ENCODE peak calls at places on chromosome 7, in nine cellular contexts. One of them, this sample, is unnamed.

GRCh38 chr7:1124164-1124563 is 35.8 kb downstream of the ZFAND2A start:
- DNase-seq in adrenal gland: no peak
- DNase-seq in fibroblast of lung: peak
- DNase-seq in GM23338: no peak
- DNase-seq in gastrocnemius medialis: no peak
- DNase-seq in body of pancreas: no peak
- DNase-seq in hepatocyte: no peak
- DNase-seq in lung: no peak
- DNase-seq in aorta: peak
- DNase-seq in this sample: peak

GRCh38 chr7:117169907-117170306 is 153.0 kb downstream of the WNT2 start:
- DNase-seq in aorta: no peak
- DNase-seq in lung: no peak
- DNase-seq in adrenal gland: no peak
- DNase-seq in GM23338: no peak
- DNase-seq in body of pancreas: peak
- DNase-seq in fibroblast of lung: peak
- DNase-seq in gastrocnemius medialis: no peak
- DNase-seq in hepatocyte: no peak
- DNase-seq in this sample: no peak

GRCh38 chr7:138755831-138756590 is 41.8 kb upstream of the TMEM213 start:
- DNase-seq in aorta: no peak
- DNase-seq in gastrocnemius medialis: no peak
- DNase-seq in fibroblast of lung: peak
- DNase-seq in lung: no peak
- DNase-seq in adrenal gland: no peak
- DNase-seq in body of pancreas: no peak
- DNase-seq in GM23338: no peak
- DNase-seq in hepatocyte: no peak
- DNase-seq in this sample: no peak

GRCh38 chr7:80150621-80151273 is 16.1 kb downstream of the GNAI1 start:
- DNase-seq in adrenal gland: no peak
- DNase-seq in gastrocnemius medialis: no peak
- DNase-seq in body of pancreas: no peak
- DNase-seq in lung: no peak
- DNase-seq in hepatocyte: no peak
- DNase-seq in GM23338: no peak
- DNase-seq in aorta: no peak
- DNase-seq in fibroblast of lung: peak
- DNase-seq in this sample: no peak

GRCh38 chr7:102236592-102237287 is 49.9 kb upstream of the SH2B2 start:
- DNase-seq in gastrocnemius medialis: peak
- DNase-seq in aorta: peak
- DNase-seq in hepatocyte: peak
- DNase-seq in body of pancreas: peak
- DNase-seq in fibroblast of lung: peak
- DNase-seq in adrenal gland: peak
- DNase-seq in lung: peak
- DNase-seq in GM23338: peak
- DNase-seq in this sample: peak

GRCh38 chr7:139992353-139993054 is 70.2 kb downstream of the PARP12 start:
- DNase-seq in lung: no peak
- DNase-seq in gastrocnemius medialis: no peak
- DNase-seq in fibroblast of lung: no peak
- DNase-seq in adrenal gland: no peak
- DNase-seq in GM23338: no peak
- DNase-seq in body of pancreas: no peak
- DNase-seq in aorta: no peak
- DNase-seq in hepatocyte: no peak
- DNase-seq in this sample: no peak

GRCh38 chr7:156943091-156944041 is 6.1 kb upstream of the NOM1 start:
- DNase-seq in adrenal gland: no peak
- DNase-seq in aorta: no peak
- DNase-seq in gastrocnemius medialis: no peak
- DNase-seq in GM23338: peak
- DNase-seq in lung: no peak
- DNase-seq in fibroblast of lung: no peak
- DNase-seq in body of pancreas: peak
- DNase-seq in hepatocyte: no peak
- DNase-seq in this sample: no peak

GRCh38 chr7:134444198-134444960 is 14.5 kb downstream of the AKR1B1 start:
- DNase-seq in adrenal gland: peak
- DNase-seq in gastrocnemius medialis: peak
- DNase-seq in hepatocyte: no peak
- DNase-seq in body of pancreas: no peak
- DNase-seq in aorta: peak
- DNase-seq in GM23338: no peak
- DNase-seq in lung: no peak
- DNase-seq in fibroblast of lung: no peak
- DNase-seq in this sample: no peak

GRCh38 chr7:502296-502695 is 17.4 kb downstream of the PDGFA start:
- DNase-seq in hepatocyte: no peak
- DNase-seq in gastrocnemius medialis: no peak
- DNase-seq in aorta: peak
- DNase-seq in lung: no peak
- DNase-seq in body of pancreas: peak
- DNase-seq in adrenal gland: no peak
- DNase-seq in GM23338: no peak
- DNase-seq in fibroblast of lung: no peak
- DNase-seq in this sample: peak

GRCh38 chr7:12557282-12557681 is 13.2 kb upstream of the SCIN start:
- DNase-seq in lung: no peak
- DNase-seq in GM23338: peak
- DNase-seq in gastrocnemius medialis: no peak
- DNase-seq in aorta: no peak
- DNase-seq in fibroblast of lung: no peak
- DNase-seq in body of pancreas: no peak
- DNase-seq in adrenal gland: no peak
- DNase-seq in hepatocyte: peak
- DNase-seq in this sample: no peak

GRCh38 chr7:141702892-141703291 is 926 bp upstream of the DENND11 start:
- DNase-seq in hepatocyte: no peak
- DNase-seq in adrenal gland: no peak
- DNase-seq in aorta: no peak
- DNase-seq in gastrocnemius medialis: no peak
- DNase-seq in lung: no peak
- DNase-seq in fibroblast of lung: no peak
- DNase-seq in GM23338: no peak
- DNase-seq in body of pancreas: no peak
- DNase-seq in this sample: no peak

GRCh38 chr7:133230591-133231194 is 22.2 kb upstream of the EXOC4 start:
- DNase-seq in lung: peak
- DNase-seq in hepatocyte: peak
- DNase-seq in adrenal gland: peak
- DNase-seq in body of pancreas: peak
- DNase-seq in GM23338: peak
- DNase-seq in fibroblast of lung: peak
- DNase-seq in aorta: no peak
- DNase-seq in gastrocnemius medialis: no peak
- DNase-seq in this sample: no peak

GRCh38 chr7:110119883-110120581 is 970.9 kb upstream of the LRRN3 start:
- DNase-seq in GM23338: no peak
- DNase-seq in hepatocyte: peak
- DNase-seq in fibroblast of lung: peak
- DNase-seq in lung: no peak
- DNase-seq in gastrocnemius medialis: no peak
- DNase-seq in adrenal gland: no peak
- DNase-seq in body of pancreas: no peak
- DNase-seq in aorta: peak
- DNase-seq in this sample: no peak

GRCh38 chr7:20407585-20408466 is 77.1 kb downstream of the ITGB8 start:
- DNase-seq in adrenal gland: peak
- DNase-seq in hepatocyte: no peak
- DNase-seq in aorta: no peak
- DNase-seq in fibroblast of lung: peak
- DNase-seq in lung: peak
- DNase-seq in body of pancreas: peak
- DNase-seq in gastrocnemius medialis: no peak
- DNase-seq in GM23338: no peak
- DNase-seq in this sample: no peak

GRCh38 chr7:77989981-77990566 is 191.5 kb downstream of the PHTF2 start:
- DNase-seq in hepatocyte: peak
- DNase-seq in adrenal gland: no peak
- DNase-seq in body of pancreas: no peak
- DNase-seq in aorta: no peak
- DNase-seq in fibroblast of lung: no peak
- DNase-seq in gastrocnemius medialis: no peak
- DNase-seq in GM23338: peak
- DNase-seq in lung: no peak
- DNase-seq in this sample: no peak

GRCh38 chr7:36208406-36208805 is 55.4 kb downstream of the EEPD1 start:
- DNase-seq in aorta: no peak
- DNase-seq in adrenal gland: no peak
- DNase-seq in GM23338: no peak
- DNase-seq in body of pancreas: no peak
- DNase-seq in lung: no peak
- DNase-seq in hepatocyte: no peak
- DNase-seq in gastrocnemius medialis: no peak
- DNase-seq in fibroblast of lung: peak
- DNase-seq in this sample: no peak

GRCh38 chr7:101804642-101805401 is 12.6 kb upstream of the CUX1 start:
- DNase-seq in body of pancreas: peak
- DNase-seq in hepatocyte: peak
- DNase-seq in lung: no peak
- DNase-seq in gastrocnemius medialis: no peak
- DNase-seq in aorta: peak
- DNase-seq in fibroblast of lung: peak
- DNase-seq in GM23338: peak
- DNase-seq in adrenal gland: no peak
- DNase-seq in this sample: no peak

DNA sequence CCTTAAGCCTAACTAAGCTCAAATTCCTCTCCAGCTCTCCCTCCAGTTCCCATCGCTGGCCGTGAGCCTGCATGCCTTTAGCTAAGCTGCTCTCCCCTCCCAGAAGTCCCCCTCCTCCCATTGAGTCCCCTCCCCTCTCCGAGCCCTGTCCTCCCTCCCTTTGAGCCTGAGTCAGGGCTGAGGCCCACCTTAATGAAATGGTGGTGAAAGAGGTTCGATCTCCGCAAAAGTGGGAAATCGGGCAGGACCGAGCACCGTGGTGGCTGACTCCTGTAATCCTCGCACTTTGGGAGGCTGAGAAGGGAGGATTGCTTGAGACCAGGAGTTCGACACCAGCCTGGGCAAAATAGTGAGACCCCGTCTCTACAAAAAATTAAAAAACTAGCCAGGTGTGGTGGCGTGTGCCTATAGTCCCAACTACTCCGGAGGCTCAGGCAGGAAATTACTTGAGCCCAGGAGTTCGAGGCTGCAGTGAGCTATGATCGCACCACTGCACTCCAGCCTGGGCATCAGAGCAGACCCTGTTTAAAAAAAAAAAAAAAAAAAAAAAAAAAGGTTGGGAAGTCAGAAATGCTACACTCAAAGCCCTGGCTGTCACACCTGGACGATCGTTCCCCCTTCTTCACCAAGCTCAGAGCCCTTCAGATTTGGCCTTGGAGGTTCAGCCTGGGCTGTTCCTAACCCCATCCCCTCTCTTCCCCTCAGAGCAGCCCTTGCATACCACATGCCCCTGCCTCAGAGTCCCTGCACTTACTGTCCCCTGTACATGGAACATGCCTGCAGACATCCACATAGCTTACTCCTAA is 993 bp upstream of the CLDN3 start:
- DNase-seq in gastrocnemius medialis: no peak
- DNase-seq in fibroblast of lung: no peak
- DNase-seq in hepatocyte: no peak
- DNase-seq in lung: no peak
- DNase-seq in body of pancreas: no peak
- DNase-seq in aorta: no peak
- DNase-seq in GM23338: no peak
- DNase-seq in adrenal gland: no peak
- DNase-seq in this sample: no peak
- H3K27ac ChIP-seq in gastrocnemius medialis: no peak
- H3K27ac ChIP-seq in fibroblast of lung: no peak
- H3K27ac ChIP-seq in hepatocyte: peak
- H3K27ac ChIP-seq in lung: peak
- H3K27ac ChIP-seq in body of pancreas: peak
- H3K27ac ChIP-seq in aorta: no peak
- H3K27ac ChIP-seq in GM23338: peak
- H3K27ac ChIP-seq in adrenal gland: no peak
- H3K27ac ChIP-seq in this sample: no peak

DNA sequence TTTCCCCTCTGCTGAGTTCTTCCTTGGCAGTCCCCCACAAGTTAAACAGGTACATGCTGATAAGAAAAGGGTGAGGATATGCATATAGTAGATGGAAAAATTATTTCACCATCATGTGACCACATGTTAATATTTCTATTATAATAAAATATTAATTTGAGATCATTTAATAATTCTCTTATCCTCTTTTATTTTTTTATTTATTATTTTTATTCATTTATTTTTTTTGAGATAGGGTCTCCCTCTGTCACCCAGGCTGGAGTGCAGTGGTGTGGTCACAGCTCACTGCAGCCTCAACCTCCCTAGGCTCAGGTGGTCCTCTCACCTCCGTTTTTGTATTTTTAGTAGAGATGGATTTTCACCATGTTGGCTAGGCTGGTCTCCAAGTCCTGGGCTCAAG is 11.6 kb upstream of the GLI3 start:
- DNase-seq in hepatocyte: no peak
- DNase-seq in GM23338: no peak
- DNase-seq in fibroblast of lung: no peak
- DNase-seq in adrenal gland: no peak
- DNase-seq in aorta: no peak
- DNase-seq in gastrocnemius medialis: no peak
- DNase-seq in lung: no peak
- DNase-seq in body of pancreas: no peak
- DNase-seq in this sample: no peak
- H3K27ac ChIP-seq in hepatocyte: no peak
- H3K27ac ChIP-seq in GM23338: no peak
- H3K27ac ChIP-seq in fibroblast of lung: no peak
- H3K27ac ChIP-seq in adrenal gland: no peak
- H3K27ac ChIP-seq in aorta: no peak
- H3K27ac ChIP-seq in gastrocnemius medialis: no peak
- H3K27ac ChIP-seq in lung: no peak
- H3K27ac ChIP-seq in body of pancreas: no peak
- H3K27ac ChIP-seq in this sample: no peak

DNA sequence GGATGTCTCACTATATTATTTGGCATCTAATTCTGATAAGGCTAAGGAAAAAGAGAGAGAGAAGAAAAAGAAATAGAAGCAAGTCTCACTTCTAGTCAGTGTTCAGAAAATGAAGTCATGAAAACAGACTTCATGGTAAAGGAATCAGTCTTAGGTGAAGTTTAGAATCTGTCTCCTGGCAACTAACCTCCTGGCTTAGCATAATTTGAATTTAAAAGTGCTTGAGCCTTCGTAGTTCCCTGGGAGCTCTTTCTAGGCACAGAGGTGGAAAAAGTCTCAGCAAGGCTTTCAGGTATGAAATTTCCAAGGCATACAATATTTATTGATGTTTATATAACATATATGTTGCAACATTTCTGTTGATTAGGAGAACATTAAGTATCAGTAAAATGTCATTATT is 10.4 kb downstream of the CHRM2 start:
- DNase-seq in fibroblast of lung: peak
- DNase-seq in body of pancreas: no peak
- DNase-seq in adrenal gland: no peak
- DNase-seq in hepatocyte: no peak
- DNase-seq in lung: no peak
- DNase-seq in aorta: no peak
- DNase-seq in GM23338: peak
- DNase-seq in gastrocnemius medialis: no peak
- DNase-seq in this sample: no peak
- H3K27ac ChIP-seq in fibroblast of lung: no peak
- H3K27ac ChIP-seq in body of pancreas: no peak
- H3K27ac ChIP-seq in adrenal gland: no peak
- H3K27ac ChIP-seq in hepatocyte: no peak
- H3K27ac ChIP-seq in lung: no peak
- H3K27ac ChIP-seq in aorta: no peak
- H3K27ac ChIP-seq in GM23338: no peak
- H3K27ac ChIP-seq in gastrocnemius medialis: no peak
- H3K27ac ChIP-seq in this sample: no peak

GRCh38 chr7:126103582-126103981 is 1149.2 kb downstream of the GRM8 start:
- DNase-seq in GM23338: no peak
- DNase-seq in gastrocnemius medialis: no peak
- DNase-seq in hepatocyte: no peak
- DNase-seq in aorta: no peak
- DNase-seq in lung: no peak
- DNase-seq in body of pancreas: no peak
- DNase-seq in fibroblast of lung: no peak
- DNase-seq in adrenal gland: no peak
- DNase-seq in this sample: no peak
- H3K27ac ChIP-seq in GM23338: no peak
- H3K27ac ChIP-seq in gastrocnemius medialis: no peak
- H3K27ac ChIP-seq in hepatocyte: no peak
- H3K27ac ChIP-seq in aorta: no peak
- H3K27ac ChIP-seq in lung: no peak
- H3K27ac ChIP-seq in body of pancreas: no peak
- H3K27ac ChIP-seq in fibroblast of lung: no peak
- H3K27ac ChIP-seq in adrenal gland: no peak
- H3K27ac ChIP-seq in this sample: no peak

This sample was measured in psoas muscle.